ENCODE peak calls at places on chromosome 9, in seven cellular contexts. Q, J, L, O, E, S and F are unnamed samples.

GRCh38 chr9:84780385-84780784 is 110.9 kb downstream of the NTRK2 start:
- DNase-seq in Q (no peak), J (no peak), L (no peak), O (no peak), E (no peak), S (no peak), F (no peak)

GRCh38 chr9:89842267-89842768 is 237.5 kb downstream of the GADD45G start:
- DNase-seq in Q (peak; percentile 57), J (no peak), L (no peak), O (peak; percentile 62), E (no peak), S (peak; percentile 73), F (no peak)

GRCh38 chr9:137757613-137758029 is 120.0 kb upstream of the CACNA1B start:
- DNase-seq in Q (no peak), J (no peak), L (peak; percentile 19), O (no peak), E (no peak), S (no peak), F (no peak)

GRCh38 chr9:16773617-16774016 is 96.9 kb downstream of the BNC2 start:
- DNase-seq in Q (no peak), J (no peak), L (no peak), O (no peak), E (no peak), S (no peak), F (no peak)

GRCh38 chr9:128051932-128052734 is 15.0 kb downstream of the NAIF1 start:
- DNase-seq in Q (no peak), J (no peak), L (peak; percentile 77), O (peak; percentile 85), E (peak; percentile 83), S (peak; percentile 78), F (no peak)

GRCh38 chr9:108842610-108843295 is 13.0 kb downstream of the ACTL7B start:
- DNase-seq in Q (no peak), J (no peak), L (no peak), O (no peak), E (no peak), S (no peak), F (no peak)

GRCh38 chr9:21381752-21382339 is 3.4 kb downstream of the IFNA2 start:
- DNase-seq in Q (no peak), J (no peak), L (no peak), O (peak; percentile 51), E (no peak), S (no peak), F (no peak)

GRCh38 chr9:87588339-87588738 is 90.7 kb downstream of the DAPK1 start:
- DNase-seq in Q (no peak), J (no peak), L (no peak), O (no peak), E (no peak), S (no peak), F (no peak)

GRCh38 chr9:134992755-134993124 is 75.0 kb upstream of the FCN1 start:
- DNase-seq in Q (peak; percentile 87), J (peak; percentile 66), L (no peak), O (no peak), E (no peak), S (no peak), F (peak; percentile 87)

GRCh38 chr9:18893051-18893450 is 140.0 kb downstream of the SAXO1 start:
- DNase-seq in Q (no peak), J (no peak), L (no peak), O (no peak), E (no peak), S (no peak), F (no peak)

GRCh38 chr9:27572566-27572917 is 739 bp downstream of the C9orf72 start:
- DNase-seq in Q (no peak), J (no peak), L (no peak), O (no peak), E (peak; percentile 74), S (no peak), F (peak; percentile 16)

GRCh38 chr9:35158501-35159280 is 3.1 kb upstream of the UNC13B start:
- DNase-seq in Q (no peak), J (no peak), L (no peak), O (no peak), E (no peak), S (no peak), F (no peak)

GRCh38 chr9:124780060-124780756 is 3.3 kb downstream of the OLFML2A start:
- DNase-seq in Q (peak; percentile 49), J (no peak), L (no peak), O (no peak), E (no peak), S (peak; percentile 18), F (no peak)

GRCh38 chr9:119761737-119762136 is 392.5 kb upstream of the BRINP1 start:
- DNase-seq in Q (no peak), J (no peak), L (no peak), O (no peak), E (no peak), S (no peak), F (peak; percentile 13)

GRCh38 chr9:99377790-99378775 is 156.0 kb downstream of the SEC61B start:
- DNase-seq in Q (no peak), J (no peak), L (no peak), O (no peak), E (no peak), S (no peak), F (no peak)

GRCh38 chr9:2159521-2160417 is 144.6 kb downstream of the SMARCA2 start:
- DNase-seq in Q (no peak), J (no peak), L (no peak), O (no peak), E (no peak), S (no peak), F (peak; percentile 59)

GRCh38 chr9:16869961-16870605 is 387 bp downstream of the BNC2 start:
- DNase-seq in Q (peak; percentile 51), J (no peak), L (no peak), O (peak; percentile 33), E (no peak), S (no peak), F (no peak)

DNA sequence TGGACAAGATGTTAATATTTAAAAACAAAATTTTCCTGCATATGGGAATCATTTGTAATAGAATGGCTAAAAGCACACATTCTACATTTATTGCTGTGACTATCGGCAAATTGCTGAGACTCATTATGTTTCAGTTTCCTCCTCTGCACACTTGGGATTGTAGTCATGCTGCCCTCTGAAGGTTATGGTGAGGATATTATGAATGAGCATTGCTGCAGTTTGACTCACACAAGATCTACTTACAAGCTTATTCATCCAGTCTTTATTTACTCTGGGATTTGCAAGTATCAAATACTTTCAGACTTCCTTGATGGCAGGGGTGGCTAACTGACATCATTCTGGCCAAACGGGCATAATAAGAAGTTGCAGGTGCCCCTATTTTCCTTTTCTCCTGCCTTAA is 9.5 kb upstream of the NFIL3 start:
- DNase-seq in Q (no peak), J (no peak), L (peak; percentile 78), O (peak; percentile 76), E (peak; percentile 96), S (peak; percentile 39), F (peak; percentile 59)
- H3K4me3 ChIP-seq in Q (no peak overlapping the region), J (no peak overlapping the region), L (peak overlapping the region; percentile 8), O (no peak overlapping the region), E (no peak overlapping the region), S (no peak overlapping the region), F (no peak overlapping the region)

DNA sequence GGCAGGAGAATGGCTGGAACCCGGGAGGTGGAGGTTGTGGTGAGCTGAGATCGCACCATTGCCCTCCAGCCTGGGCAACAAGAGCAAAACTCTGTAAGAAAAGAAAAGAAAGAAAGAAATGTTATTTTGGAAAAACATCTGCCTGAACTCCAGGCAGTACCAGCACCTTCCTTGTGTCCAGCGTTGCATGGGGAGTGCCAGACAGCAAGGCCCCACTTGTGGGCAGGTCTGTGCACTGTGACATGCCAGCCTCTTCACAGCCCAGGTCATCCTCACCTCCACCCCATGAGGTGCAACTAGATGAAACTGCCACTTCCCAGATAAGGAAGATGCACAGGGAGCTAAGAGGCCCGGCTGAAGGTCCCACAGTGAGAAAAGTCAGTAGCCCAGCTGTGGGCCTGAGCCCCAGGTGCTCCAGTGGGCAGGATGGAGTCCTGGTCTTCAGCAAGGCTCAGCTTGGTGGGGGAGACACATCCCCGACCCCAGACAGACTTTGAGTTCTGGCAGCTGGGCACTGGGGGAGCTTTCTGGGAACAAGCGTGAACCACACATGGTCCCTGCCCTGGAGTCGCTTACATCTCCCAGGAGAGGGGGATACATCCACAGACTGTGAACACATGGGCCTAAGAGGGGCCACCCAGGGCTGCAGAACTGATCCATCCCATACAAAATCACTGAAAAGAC is 146.9 kb upstream of the IER5L start:
- DNase-seq in Q (peak; percentile 52), J (no peak), L (no peak), O (no peak), E (no peak), S (no peak), F (no peak)
- H3K27ac ChIP-seq in Q (no peak overlapping the region), J (no peak overlapping the region), L (no peak overlapping the region), O (no peak overlapping the region), E (no peak overlapping the region), S (no peak overlapping the region), F (no peak overlapping the region)

DNA sequence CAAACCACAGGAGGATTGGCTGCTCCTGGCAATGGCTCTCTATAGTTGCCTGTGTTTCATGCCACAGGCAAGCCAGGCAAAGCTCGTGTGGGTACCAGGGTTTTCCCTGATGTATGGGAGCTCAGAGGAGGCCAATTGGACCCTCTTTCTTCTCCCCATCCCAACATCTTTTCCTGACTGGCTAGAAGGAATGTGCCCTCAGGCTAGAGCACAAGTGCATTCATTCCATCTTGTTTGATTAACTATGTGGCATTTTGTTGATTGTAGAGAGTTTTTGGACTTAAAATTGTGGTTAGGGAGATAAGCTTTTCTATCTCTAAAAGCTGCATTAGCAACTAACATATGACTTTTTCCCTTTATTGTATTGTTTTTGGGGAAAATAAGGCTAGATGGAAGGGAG is 561.3 kb downstream of the PSAT1 start:
- DNase-seq in Q (no peak), J (no peak), L (no peak), O (no peak), E (no peak), S (no peak), F (no peak)
- TF ChIP-seq CTCF in Q (no peak), J (no peak), L (no peak), O (no peak), E (no peak), S (no peak), F (no peak)

GRCh38 chr9:122213102-122213588 is 15.6 kb downstream of the LHX6 start:
- DNase-seq in Q (no peak), J (no peak), L (no peak), O (no peak), E (no peak), S (no peak), F (no peak)
- H3K4me3 ChIP-seq in Q (peak overlapping the region; percentile 40), J (peak overlapping the region; percentile 41), L (peak overlapping the region; percentile 62), O (no peak overlapping the region), E (no peak overlapping the region), S (peak overlapping the region; percentile 33), F (no peak overlapping the region)

DNA sequence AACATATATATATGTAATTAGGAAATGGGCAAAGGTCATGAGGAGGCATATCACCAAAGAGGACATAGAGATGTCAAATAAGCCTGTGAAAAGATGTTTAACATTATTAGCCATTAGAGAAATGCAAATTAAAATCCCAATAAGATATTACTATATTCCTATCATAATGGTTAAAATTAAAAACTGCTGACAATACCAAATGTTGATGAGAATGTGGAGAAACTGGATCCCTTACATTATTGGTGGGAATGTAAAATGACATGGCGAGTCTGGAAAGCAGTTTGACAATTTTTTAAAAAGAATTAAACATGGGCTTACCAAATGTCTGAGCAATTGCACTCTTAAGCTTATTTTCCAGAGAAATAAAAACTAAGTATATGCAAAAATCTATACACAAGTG is 1821.6 kb upstream of the C9orf72 start:
- DNase-seq in Q (no peak), J (no peak), L (no peak), O (no peak), E (no peak), S (no peak), F (no peak)
- H3K27ac ChIP-seq in Q (no peak overlapping the region), J (no peak overlapping the region), L (no peak overlapping the region), O (no peak overlapping the region), E (no peak overlapping the region), S (no peak overlapping the region), F (no peak overlapping the region)